ENCODE peak calls at places on chromosomes 2 and 18, in nine cellular contexts. One of them, this sample, is unnamed.

GRCh38 chr2:205965707-205966106 is 120.3 kb downstream of the INO80D start:
- DNase-seq in transverse colon: no peak
- DNase-seq in upper lobe of left lung: peak; percentile 30
- DNase-seq in uterus: no peak
- DNase-seq in aorta: no peak
- DNase-seq in adrenal gland: no peak
- DNase-seq in mucosa of descending colon: no peak
- DNase-seq in BE2C: no peak
- DNase-seq in left ventricle myocardium inferior: no peak
- DNase-seq in this sample: no peak

GRCh38 chr2:43207553-43208300 is 18.7 kb downstream of the ZFP36L2 start:
- DNase-seq in mucosa of descending colon: no peak
- DNase-seq in left ventricle myocardium inferior: no peak
- DNase-seq in aorta: no peak
- DNase-seq in uterus: no peak
- DNase-seq in BE2C: no peak
- DNase-seq in transverse colon: peak; percentile 36
- DNase-seq in adrenal gland: no peak
- DNase-seq in upper lobe of left lung: no peak
- DNase-seq in this sample: no peak

GRCh38 chr18:55706893-55707292 is 118.9 kb upstream of the TCF4 start:
- DNase-seq in transverse colon: no peak
- DNase-seq in BE2C: no peak
- DNase-seq in aorta: no peak
- DNase-seq in mucosa of descending colon: no peak
- DNase-seq in uterus: no peak
- DNase-seq in upper lobe of left lung: no peak
- DNase-seq in adrenal gland: no peak
- DNase-seq in left ventricle myocardium inferior: no peak
- DNase-seq in this sample: no peak

GRCh38 chr2:67825476-67825875 is 237.3 kb downstream of the C1D start:
- DNase-seq in BE2C: no peak
- DNase-seq in aorta: no peak
- DNase-seq in adrenal gland: no peak
- DNase-seq in left ventricle myocardium inferior: no peak
- DNase-seq in upper lobe of left lung: no peak
- DNase-seq in mucosa of descending colon: no peak
- DNase-seq in uterus: no peak
- DNase-seq in transverse colon: no peak
- DNase-seq in this sample: no peak

GRCh38 chr2:1546901-1547300 is 133.6 kb downstream of the TPO start:
- DNase-seq in adrenal gland: no peak
- DNase-seq in upper lobe of left lung: peak; percentile 35
- DNase-seq in BE2C: no peak
- DNase-seq in uterus: no peak
- DNase-seq in aorta: no peak
- DNase-seq in mucosa of descending colon: no peak
- DNase-seq in transverse colon: no peak
- DNase-seq in left ventricle myocardium inferior: no peak
- DNase-seq in this sample: peak; percentile 59

GRCh38 chr18:38663682-38664081 is 1098.1 kb upstream of the CELF4 start:
- DNase-seq in adrenal gland: no peak
- DNase-seq in BE2C: no peak
- DNase-seq in upper lobe of left lung: no peak
- DNase-seq in transverse colon: no peak
- DNase-seq in aorta: no peak
- DNase-seq in uterus: no peak
- DNase-seq in mucosa of descending colon: no peak
- DNase-seq in left ventricle myocardium inferior: no peak
- DNase-seq in this sample: no peak

GRCh38 chr18:2304378-2305175 is 266.7 kb downstream of the METTL4 start:
- DNase-seq in left ventricle myocardium inferior: no peak
- DNase-seq in transverse colon: no peak
- DNase-seq in adrenal gland: no peak
- DNase-seq in mucosa of descending colon: no peak
- DNase-seq in BE2C: no peak
- DNase-seq in upper lobe of left lung: no peak
- DNase-seq in aorta: no peak
- DNase-seq in uterus: no peak
- DNase-seq in this sample: no peak

GRCh38 chr2:51995293-51995692 is 963.4 kb upstream of the NRXN1 start:
- DNase-seq in aorta: no peak
- DNase-seq in transverse colon: no peak
- DNase-seq in adrenal gland: no peak
- DNase-seq in BE2C: no peak
- DNase-seq in upper lobe of left lung: no peak
- DNase-seq in mucosa of descending colon: no peak
- DNase-seq in left ventricle myocardium inferior: no peak
- DNase-seq in uterus: no peak
- DNase-seq in this sample: no peak

GRCh38 chr18:35969676-35970075 is 2.8 kb upstream of the RMP24 start:
- DNase-seq in transverse colon: no peak
- DNase-seq in upper lobe of left lung: no peak
- DNase-seq in mucosa of descending colon: no peak
- DNase-seq in uterus: no peak
- DNase-seq in aorta: no peak
- DNase-seq in adrenal gland: no peak
- DNase-seq in BE2C: no peak
- DNase-seq in left ventricle myocardium inferior: no peak
- DNase-seq in this sample: no peak

GRCh38 chr2:55099878-55100820 is 49.9 kb upstream of the RTN4 start:
- DNase-seq in adrenal gland: no peak
- DNase-seq in left ventricle myocardium inferior: no peak
- DNase-seq in aorta: no peak
- DNase-seq in transverse colon: no peak
- DNase-seq in uterus: no peak
- DNase-seq in BE2C: no peak
- DNase-seq in upper lobe of left lung: no peak
- DNase-seq in mucosa of descending colon: no peak
- DNase-seq in this sample: no peak

GRCh38 chr2:33230133-33230618 is 246.3 kb upstream of the RASGRP3 start:
- DNase-seq in left ventricle myocardium inferior: no peak
- DNase-seq in adrenal gland: no peak
- DNase-seq in mucosa of descending colon: no peak
- DNase-seq in BE2C: no peak
- DNase-seq in transverse colon: no peak
- DNase-seq in upper lobe of left lung: no peak
- DNase-seq in aorta: no peak
- DNase-seq in uterus: no peak
- DNase-seq in this sample: no peak

GRCh38 chr18:57959278-57959677 is 84.7 kb upstream of the NEDD4L start:
- DNase-seq in BE2C: peak; percentile 31
- DNase-seq in uterus: no peak
- DNase-seq in adrenal gland: peak; percentile 52
- DNase-seq in mucosa of descending colon: peak; percentile 50
- DNase-seq in left ventricle myocardium inferior: no peak
- DNase-seq in transverse colon: peak; percentile 53
- DNase-seq in aorta: no peak
- DNase-seq in upper lobe of left lung: peak; percentile 3
- DNase-seq in this sample: no peak

GRCh38 chr2:132740081-132740480 is 70.1 kb upstream of the LYPD1 start:
- DNase-seq in mucosa of descending colon: no peak
- DNase-seq in adrenal gland: no peak
- DNase-seq in BE2C: no peak
- DNase-seq in left ventricle myocardium inferior: no peak
- DNase-seq in transverse colon: no peak
- DNase-seq in aorta: no peak
- DNase-seq in uterus: no peak
- DNase-seq in upper lobe of left lung: no peak
- DNase-seq in this sample: no peak

GRCh38 chr2:216560695-216561370 is 62.2 kb downstream of the RPL37A start:
- DNase-seq in left ventricle myocardium inferior: no peak
- DNase-seq in adrenal gland: peak; percentile 60
- DNase-seq in BE2C: no peak
- DNase-seq in transverse colon: no peak
- DNase-seq in upper lobe of left lung: no peak
- DNase-seq in aorta: peak; percentile 84
- DNase-seq in mucosa of descending colon: no peak
- DNase-seq in uterus: peak; percentile 68
- DNase-seq in this sample: peak; percentile 75

GRCh38 chr2:202038471-202039277 is 5.0 kb downstream of the FZD7 start:
- DNase-seq in left ventricle myocardium inferior: peak; percentile 25
- DNase-seq in mucosa of descending colon: no peak
- DNase-seq in transverse colon: peak; percentile 23
- DNase-seq in uterus: no peak
- DNase-seq in aorta: no peak
- DNase-seq in upper lobe of left lung: no peak
- DNase-seq in adrenal gland: no peak
- DNase-seq in BE2C: no peak
- DNase-seq in this sample: no peak

GRCh38 chr2:219041252-219041651 is at the start of gene CFAP65:
- DNase-seq in transverse colon: peak; percentile 58
- DNase-seq in uterus: no peak
- DNase-seq in BE2C: peak; percentile 69
- DNase-seq in mucosa of descending colon: peak; percentile 67
- DNase-seq in upper lobe of left lung: no peak
- DNase-seq in adrenal gland: peak; percentile 66
- DNase-seq in aorta: no peak
- DNase-seq in left ventricle myocardium inferior: no peak
- DNase-seq in this sample: peak; percentile 39
- H3K4me3 ChIP-seq in transverse colon: peak within 1 kb of the TSS; percentile 35
- H3K4me3 ChIP-seq in uterus: no peak within 1 kb of the TSS
- H3K4me3 ChIP-seq in BE2C: peak within 1 kb of the TSS; percentile 78
- H3K4me3 ChIP-seq in mucosa of descending colon: no peak within 1 kb of the TSS
- H3K4me3 ChIP-seq in upper lobe of left lung: peak within 1 kb of the TSS; percentile 30
- H3K4me3 ChIP-seq in adrenal gland: no peak within 1 kb of the TSS
- H3K4me3 ChIP-seq in aorta: no peak within 1 kb of the TSS
- H3K4me3 ChIP-seq in left ventricle myocardium inferior: peak within 1 kb of the TSS; percentile 45
- H3K4me3 ChIP-seq in this sample: no peak within 1 kb of the TSS

GRCh38 chr2:24065341-24065740 is 10.8 kb downstream of the SF3B6 start:
- DNase-seq in uterus: no peak
- DNase-seq in mucosa of descending colon: no peak
- DNase-seq in adrenal gland: no peak
- DNase-seq in transverse colon: no peak
- DNase-seq in upper lobe of left lung: no peak
- DNase-seq in left ventricle myocardium inferior: no peak
- DNase-seq in aorta: no peak
- DNase-seq in BE2C: no peak
- DNase-seq in this sample: no peak
- H3K4me1 ChIP-seq in uterus: no peaks in the 10 kb centered on the region
- H3K4me1 ChIP-seq in mucosa of descending colon: no peaks in the 10 kb centered on the region
- H3K4me1 ChIP-seq in adrenal gland: no peaks in the 10 kb centered on the region
- H3K4me1 ChIP-seq in transverse colon: no peaks in the 10 kb centered on the region
- H3K4me1 ChIP-seq in upper lobe of left lung: no peaks in the 10 kb centered on the region
- H3K4me1 ChIP-seq in left ventricle myocardium inferior: no peaks in the 10 kb centered on the region
- H3K4me1 ChIP-seq in aorta: no peaks in the 10 kb centered on the region
- H3K4me1 ChIP-seq in BE2C: no peaks in the 10 kb centered on the region
- H3K4me1 ChIP-seq in this sample: no peaks in the 10 kb centered on the region

DNA sequence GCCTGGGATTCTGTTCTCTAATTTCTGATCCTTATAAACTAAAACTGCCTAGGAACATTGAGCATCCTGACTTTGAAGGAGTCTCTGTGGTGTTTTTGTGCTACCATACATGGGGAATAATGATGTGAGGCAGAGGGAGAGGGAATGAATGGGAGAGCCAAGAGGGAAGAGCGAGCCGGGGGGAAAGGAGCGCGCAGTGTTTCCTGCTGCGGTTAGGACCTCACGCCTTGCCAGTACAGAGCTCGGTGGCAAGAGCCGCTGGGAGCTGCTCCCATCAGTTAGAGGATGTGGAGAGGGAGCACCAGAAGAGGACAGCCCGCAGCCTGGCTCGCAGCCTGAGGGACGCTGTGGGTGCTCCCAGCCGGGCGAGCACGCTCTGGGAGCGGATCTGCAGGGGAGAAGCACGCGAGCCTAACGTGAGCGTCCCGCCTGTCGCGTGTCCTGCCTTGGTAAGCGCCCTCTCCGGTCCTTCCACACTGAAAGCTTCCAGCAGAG is 114.7 kb downstream of the FAM210A start:
- DNase-seq in aorta: peak; percentile 73
- DNase-seq in left ventricle myocardium inferior: peak; percentile 71
- DNase-seq in transverse colon: no peak
- DNase-seq in upper lobe of left lung: peak; percentile 85
- DNase-seq in adrenal gland: peak; percentile 64
- DNase-seq in mucosa of descending colon: no peak
- DNase-seq in BE2C: no peak
- DNase-seq in uterus: peak; percentile 50
- DNase-seq in this sample: peak; percentile 76
- H3K4me3 ChIP-seq in aorta: peak overlapping the region; percentile 44
- H3K4me3 ChIP-seq in left ventricle myocardium inferior: peak overlapping the region; percentile 62
- H3K4me3 ChIP-seq in transverse colon: peak overlapping the region; percentile 39
- H3K4me3 ChIP-seq in upper lobe of left lung: peak overlapping the region; percentile 35
- H3K4me3 ChIP-seq in adrenal gland: no peak overlapping the region
- H3K4me3 ChIP-seq in mucosa of descending colon: no peak overlapping the region
- H3K4me3 ChIP-seq in BE2C: peak overlapping the region; percentile 60
- H3K4me3 ChIP-seq in uterus: peak overlapping the region; percentile 32
- H3K4me3 ChIP-seq in this sample: peak overlapping the region; percentile 39

GRCh38 chr2:69253893-69254292 is 133.1 kb downstream of the GFPT1 start:
- DNase-seq in aorta: peak; percentile 58
- DNase-seq in BE2C: no peak
- DNase-seq in upper lobe of left lung: no peak
- DNase-seq in mucosa of descending colon: no peak
- DNase-seq in adrenal gland: peak; percentile 91
- DNase-seq in left ventricle myocardium inferior: no peak
- DNase-seq in uterus: peak; percentile 52
- DNase-seq in transverse colon: peak; percentile 19
- DNase-seq in this sample: peak; percentile 89

GRCh38 chr2:69250981-69251380 is 136.0 kb downstream of the GFPT1 start:
- DNase-seq in left ventricle myocardium inferior: no peak
- DNase-seq in uterus: no peak
- DNase-seq in upper lobe of left lung: no peak
- DNase-seq in mucosa of descending colon: no peak
- DNase-seq in aorta: no peak
- DNase-seq in transverse colon: no peak
- DNase-seq in adrenal gland: no peak
- DNase-seq in BE2C: no peak
- DNase-seq in this sample: no peak

GRCh38 chr2:69248232-69248631 is 138.8 kb downstream of the GFPT1 start:
- DNase-seq in left ventricle myocardium inferior: no peak
- DNase-seq in transverse colon: no peak
- DNase-seq in adrenal gland: no peak
- DNase-seq in uterus: no peak
- DNase-seq in upper lobe of left lung: no peak
- DNase-seq in aorta: no peak
- DNase-seq in BE2C: no peak
- DNase-seq in mucosa of descending colon: no peak
- DNase-seq in this sample: no peak

GRCh38 chr2:69255760-69256159 is 131.3 kb downstream of the GFPT1 start:
- DNase-seq in adrenal gland: no peak
- DNase-seq in upper lobe of left lung: no peak
- DNase-seq in aorta: no peak
- DNase-seq in left ventricle myocardium inferior: no peak
- DNase-seq in uterus: no peak
- DNase-seq in BE2C: no peak
- DNase-seq in mucosa of descending colon: no peak
- DNase-seq in transverse colon: no peak
- DNase-seq in this sample: no peak

DNA sequence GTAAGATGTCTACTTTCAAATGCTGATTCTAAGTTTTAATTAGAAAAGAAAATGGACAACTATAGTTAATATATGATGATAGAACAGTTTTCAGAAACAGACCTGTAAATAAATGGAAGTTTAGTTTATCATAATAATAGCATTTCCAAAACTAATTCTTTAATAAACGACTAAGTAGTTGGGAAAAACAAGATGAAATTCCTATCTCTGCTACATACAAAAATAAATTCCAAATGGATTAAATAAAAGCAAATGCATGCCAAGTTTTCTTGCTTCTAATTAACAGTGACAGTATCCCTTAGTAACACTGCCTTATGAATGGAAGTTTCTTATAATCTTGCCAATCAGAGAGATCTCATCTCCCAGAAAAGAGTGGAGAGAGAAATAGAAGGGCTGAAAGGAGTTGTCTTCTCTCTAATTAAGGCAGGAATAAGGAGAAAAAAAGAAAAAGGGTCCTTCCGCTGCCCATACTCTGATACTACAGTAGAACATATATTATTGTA is 133.9 kb downstream of the GFPT1 start:
- DNase-seq in upper lobe of left lung: no peak
- DNase-seq in mucosa of descending colon: no peak
- DNase-seq in adrenal gland: no peak
- DNase-seq in BE2C: no peak
- DNase-seq in left ventricle myocardium inferior: no peak
- DNase-seq in uterus: no peak
- DNase-seq in transverse colon: no peak
- DNase-seq in aorta: no peak
- DNase-seq in this sample: no peak
- H3K4me1 ChIP-seq in upper lobe of left lung: peaks cover 6% of the 10 kb centered on the region
- H3K4me1 ChIP-seq in mucosa of descending colon: no peaks in the 10 kb centered on the region
- H3K4me1 ChIP-seq in adrenal gland: peaks cover 18% of the 10 kb centered on the region
- H3K4me1 ChIP-seq in BE2C: no peaks in the 10 kb centered on the region
- H3K4me1 ChIP-seq in left ventricle myocardium inferior: peaks cover 18% of the 10 kb centered on the region
- H3K4me1 ChIP-seq in uterus: peaks cover 6% of the 10 kb centered on the region
- H3K4me1 ChIP-seq in transverse colon: peaks cover 4% of the 10 kb centered on the region
- H3K4me1 ChIP-seq in aorta: no peaks in the 10 kb centered on the region
- H3K4me1 ChIP-seq in this sample: no peaks in the 10 kb centered on the region